ENCODE peak calls at places on chromosomes 1 and 21, in eight cellular contexts. E is activated naive CD4-positive, alpha-beta T cell treated with anti-CD3 and anti-CD28 coated beads for 36 hours; S is AG09319; Z is lower lobe of right lung; R is substantia nigra; K is omental fat pad; F is EH; X is CD8-positive, alpha-beta memory T cell. Q is an unnamed sample.

GRCh38 chr1:163054056-163054706 is 15.0 kb upstream of the RGS4 start:
- DNase-seq in F (no peak), S (no peak), Z (no peak), K (no peak), R (no peak), X (no peak), E (no peak), Q (no peak)

GRCh38 chr1:180611016-180611930 is 20.5 kb upstream of the XPR1 start:
- DNase-seq in E (peak), K (no peak), R (no peak), X (no peak), S (no peak), F (peak), Z (no peak), Q (no peak)

GRCh38 chr1:232921416-232921815 is 29.0 kb upstream of the NTPCR start:
- DNase-seq in E (no peak), Z (no peak), K (no peak), R (no peak), F (no peak), X (no peak), S (no peak), Q (no peak)

GRCh38 chr1:25128168-25128621 is 104.1 kb downstream of the SYF2 start:
- DNase-seq in F (peak), S (no peak), X (no peak), R (no peak), Z (no peak), K (no peak), E (no peak), Q (no peak)

GRCh38 chr1:27726173-27726793 is 522 bp downstream of the FAM76A start:
- DNase-seq in K (no peak), S (no peak), Z (peak), X (no peak), R (peak), F (peak), E (peak), Q (no peak)

GRCh38 chr1:205963352-205963751 is 20.1 kb upstream of the SLC26A9 start:
- DNase-seq in F (peak), R (no peak), X (no peak), S (no peak), Z (no peak), E (no peak), K (no peak), Q (no peak)

GRCh38 chr21:44434568-44434925 is 20.8 kb upstream of the LRRC3 start:
- DNase-seq in E (no peak), Z (no peak), K (no peak), X (no peak), R (no peak), S (no peak), F (no peak), Q (no peak)

GRCh38 chr21:44871576-44872265 is 1.8 kb downstream of the PTTG1IP start:
- DNase-seq in K (peak), Z (no peak), F (peak), X (no peak), S (peak), R (no peak), E (peak), Q (no peak)

GRCh38 chr1:151680391-151680790 is 36.2 kb downstream of the CELF3 start:
- DNase-seq in R (no peak), E (no peak), Z (no peak), F (peak), S (no peak), X (no peak), K (no peak), Q (no peak)

GRCh38 chr1:31133368-31133767 is 67.9 kb upstream of the PUM1 start:
- DNase-seq in E (no peak), Z (no peak), S (no peak), F (no peak), K (no peak), X (no peak), R (no peak), Q (no peak)

GRCh38 chr1:29785554-29785953 is 549.2 kb downstream of the PTPRU start:
- DNase-seq in S (no peak), X (no peak), F (no peak), Z (no peak), K (no peak), R (no peak), E (no peak), Q (no peak)

GRCh38 chr1:215583185-215583692 is 16.1 kb downstream of the KCTD3 start:
- DNase-seq in F (no peak), X (no peak), S (no peak), K (no peak), R (no peak), Z (no peak), E (no peak), Q (no peak)